ENCODE peak calls at places on chromosomes 12 and 14, in five cellular contexts. One of them, this sample, is unnamed.

GRCh38 chr12:45654002-45654401 is 75.5 kb upstream of the ARID2 start:
- DNase-seq in HCT116: no peak
- DNase-seq in mesenchymal stem cell: no peak
- DNase-seq in fibroblast of lung: no peak
- DNase-seq in OCI-LY7: no peak
- DNase-seq in this sample: no peak

GRCh38 chr14:39169541-39169900 is 612 bp downstream of the TRAPPC6B start:
- DNase-seq in HCT116: no peak
- DNase-seq in OCI-LY7: no peak
- DNase-seq in fibroblast of lung: peak
- DNase-seq in mesenchymal stem cell: no peak
- DNase-seq in this sample: peak

GRCh38 chr12:3032770-3033537 is 44.2 kb upstream of the TSPAN9 start:
- DNase-seq in fibroblast of lung: no peak
- DNase-seq in HCT116: no peak
- DNase-seq in OCI-LY7: no peak
- DNase-seq in mesenchymal stem cell: no peak
- DNase-seq in this sample: peak

GRCh38 chr12:17076335-17076734 is 470.4 kb upstream of the LMO3 start:
- DNase-seq in fibroblast of lung: peak
- DNase-seq in OCI-LY7: no peak
- DNase-seq in mesenchymal stem cell: no peak
- DNase-seq in HCT116: no peak
- DNase-seq in this sample: no peak

GRCh38 chr12:69765515-69765914 is 26.9 kb downstream of the RAB3IP start:
- DNase-seq in mesenchymal stem cell: no peak
- DNase-seq in OCI-LY7: no peak
- DNase-seq in HCT116: no peak
- DNase-seq in fibroblast of lung: no peak
- DNase-seq in this sample: no peak

GRCh38 chr12:4143909-4144308 is 129.7 kb upstream of the CCND2 start:
- DNase-seq in fibroblast of lung: no peak
- DNase-seq in OCI-LY7: peak
- DNase-seq in HCT116: peak
- DNase-seq in mesenchymal stem cell: no peak
- DNase-seq in this sample: no peak

GRCh38 chr12:129331356-129332085 is 478.2 kb downstream of the GLT1D1 start:
- DNase-seq in mesenchymal stem cell: no peak
- DNase-seq in fibroblast of lung: peak
- DNase-seq in HCT116: no peak
- DNase-seq in OCI-LY7: no peak
- DNase-seq in this sample: no peak

GRCh38 chr12:132179431-132180362 is 35.4 kb downstream of the NOC4L start:
- DNase-seq in HCT116: no peak
- DNase-seq in mesenchymal stem cell: no peak
- DNase-seq in OCI-LY7: no peak
- DNase-seq in fibroblast of lung: no peak
- DNase-seq in this sample: no peak

GRCh38 chr12:5257763-5258475 is 174.0 kb upstream of the NTF3 start:
- DNase-seq in OCI-LY7: no peak
- DNase-seq in HCT116: no peak
- DNase-seq in mesenchymal stem cell: no peak
- DNase-seq in fibroblast of lung: peak
- DNase-seq in this sample: no peak

GRCh38 chr12:68235576-68235975 is 10.0 kb upstream of the IL26 start:
- DNase-seq in mesenchymal stem cell: no peak
- DNase-seq in fibroblast of lung: no peak
- DNase-seq in OCI-LY7: no peak
- DNase-seq in HCT116: no peak
- DNase-seq in this sample: no peak

GRCh38 chr12:100375023-100375737 is 18.3 kb downstream of the SLC17A8 start:
- DNase-seq in fibroblast of lung: peak
- DNase-seq in HCT116: no peak
- DNase-seq in OCI-LY7: no peak
- DNase-seq in mesenchymal stem cell: no peak
- DNase-seq in this sample: no peak

GRCh38 chr14:24084439-24084838 is 9.7 kb upstream of the PCK2 start:
- DNase-seq in OCI-LY7: no peak
- DNase-seq in fibroblast of lung: no peak
- DNase-seq in HCT116: no peak
- DNase-seq in mesenchymal stem cell: no peak
- DNase-seq in this sample: no peak

GRCh38 chr14:23177181-23177580 is 6.3 kb downstream of the SLC7A8 start:
- DNase-seq in OCI-LY7: no peak
- DNase-seq in HCT116: no peak
- DNase-seq in fibroblast of lung: no peak
- DNase-seq in mesenchymal stem cell: no peak
- DNase-seq in this sample: peak

GRCh38 chr14:92638904-92639303 is 109.5 kb downstream of the LGMN start:
- DNase-seq in OCI-LY7: no peak
- DNase-seq in fibroblast of lung: no peak
- DNase-seq in mesenchymal stem cell: no peak
- DNase-seq in HCT116: no peak
- DNase-seq in this sample: no peak

GRCh38 chr12:1881301-1881700 is 37.2 kb downstream of the CACNA2D4 start:
- DNase-seq in mesenchymal stem cell: no peak
- DNase-seq in HCT116: no peak
- DNase-seq in fibroblast of lung: no peak
- DNase-seq in OCI-LY7: no peak
- DNase-seq in this sample: no peak

DNA sequence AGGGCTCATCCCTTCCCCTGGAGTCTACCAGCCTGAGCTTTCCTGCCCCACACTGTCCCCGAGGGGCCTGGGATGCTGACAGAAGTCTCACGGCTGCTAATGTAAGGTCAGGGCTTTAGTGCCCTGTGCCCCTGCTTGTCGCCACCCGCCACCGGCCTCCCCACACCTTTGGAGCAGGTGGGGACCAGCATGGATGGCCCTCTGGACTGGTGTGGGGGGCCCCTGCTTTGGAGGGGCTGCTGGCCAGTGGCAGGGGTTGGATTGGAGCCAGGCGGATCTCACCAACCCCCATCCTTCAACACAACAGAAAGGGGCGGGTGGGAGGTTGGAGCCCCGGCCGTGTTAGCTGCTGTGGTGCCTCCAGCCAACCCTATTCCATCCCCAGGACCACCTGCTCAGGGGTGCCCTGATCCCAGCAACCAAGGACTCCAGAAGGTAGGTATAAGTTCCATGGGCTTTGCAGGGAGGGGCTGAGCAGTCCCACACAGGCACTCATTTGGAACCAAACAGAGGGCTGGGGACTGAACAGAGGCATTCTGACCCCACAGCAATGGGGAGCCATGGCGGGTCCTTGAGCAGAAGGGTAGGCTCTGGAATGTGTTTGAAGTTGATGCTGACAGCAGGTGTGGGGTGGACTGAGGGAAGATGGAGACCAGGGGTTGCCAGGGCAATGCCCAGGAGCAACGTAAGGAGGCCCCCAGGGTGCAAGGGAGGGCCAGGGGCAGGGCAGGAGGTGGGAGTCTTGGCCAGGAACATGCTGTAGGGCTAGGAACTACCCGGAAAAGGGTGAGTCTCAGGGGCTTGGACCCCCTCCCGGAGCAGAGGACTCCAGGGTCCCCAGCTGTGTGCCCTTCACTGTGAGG is 145.1 kb upstream of the C14orf180 start:
- DNase-seq in mesenchymal stem cell: no peak
- DNase-seq in HCT116: no peak
- DNase-seq in OCI-LY7: no peak
- DNase-seq in fibroblast of lung: no peak
- DNase-seq in this sample: no peak
- H3K4me2 ChIP-seq in mesenchymal stem cell: no peak
- H3K4me2 ChIP-seq in HCT116: no peak
- H3K4me2 ChIP-seq in OCI-LY7: no peak
- H3K4me2 ChIP-seq in fibroblast of lung: no peak
- H3K4me2 ChIP-seq in this sample: no peak

GRCh38 chr14:74425525-74426201 is 347 bp downstream of the SYNDIG1L start:
- DNase-seq in mesenchymal stem cell: peak
- DNase-seq in HCT116: no peak
- DNase-seq in OCI-LY7: no peak
- DNase-seq in fibroblast of lung: peak
- DNase-seq in this sample: peak
- H3K4me2 ChIP-seq in mesenchymal stem cell: peak
- H3K4me2 ChIP-seq in HCT116: no peak
- H3K4me2 ChIP-seq in OCI-LY7: no peak
- H3K4me2 ChIP-seq in fibroblast of lung: no peak
- H3K4me2 ChIP-seq in this sample: no peak

DNA sequence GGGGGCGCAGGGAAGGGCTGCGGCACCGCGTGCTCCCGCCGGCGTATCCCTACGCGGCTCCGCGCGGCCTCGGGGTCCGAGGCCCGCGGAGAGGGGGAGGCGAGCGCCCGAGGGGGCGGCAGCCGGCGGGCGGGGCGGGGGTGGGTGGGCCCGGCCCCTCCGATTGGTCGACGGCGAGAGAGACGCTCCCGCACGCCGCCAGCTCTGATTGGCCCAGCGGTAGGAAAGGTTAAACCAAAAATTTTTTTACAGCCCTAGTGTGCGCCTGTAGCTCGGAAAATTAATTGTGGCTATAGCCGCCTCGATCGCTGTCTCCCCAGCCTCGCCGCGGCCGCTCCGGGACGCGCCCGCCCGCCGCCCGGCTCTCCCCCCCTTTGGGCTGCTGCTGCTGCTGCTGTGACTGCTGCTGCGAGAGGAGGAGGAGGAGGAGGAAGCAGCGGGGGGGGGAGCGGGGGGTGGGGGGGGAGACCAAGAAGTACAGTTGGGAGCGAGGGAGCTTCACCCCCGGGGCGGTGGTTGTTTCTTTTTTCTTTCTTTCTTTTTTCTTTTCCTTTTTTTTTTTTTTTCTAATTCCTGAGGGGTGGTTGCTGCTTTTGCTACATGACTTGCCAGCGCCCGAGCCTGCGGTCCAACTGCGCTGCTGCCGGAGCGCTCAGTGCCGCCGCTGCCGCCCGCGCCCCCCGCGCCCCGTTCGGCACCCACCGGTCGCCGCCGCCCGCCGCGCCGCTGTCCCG is at the start of gene FOXG1:
- DNase-seq in mesenchymal stem cell: no peak
- DNase-seq in fibroblast of lung: peak
- DNase-seq in OCI-LY7: no peak
- DNase-seq in HCT116: no peak
- DNase-seq in this sample: no peak
- H3K4me2 ChIP-seq in mesenchymal stem cell: peak
- H3K4me2 ChIP-seq in fibroblast of lung: peak
- H3K4me2 ChIP-seq in OCI-LY7: no peak
- H3K4me2 ChIP-seq in HCT116: no peak
- H3K4me2 ChIP-seq in this sample: peak

GRCh38 chr14:54728700-54729527 is 162.0 kb downstream of the SAMD4A start:
- DNase-seq in HCT116: no peak
- DNase-seq in OCI-LY7: no peak
- DNase-seq in mesenchymal stem cell: peak
- DNase-seq in fibroblast of lung: no peak
- DNase-seq in this sample: no peak

GRCh38 chr14:54724772-54725325 is 157.9 kb downstream of the SAMD4A start:
- DNase-seq in mesenchymal stem cell: no peak
- DNase-seq in fibroblast of lung: no peak
- DNase-seq in HCT116: no peak
- DNase-seq in OCI-LY7: no peak
- DNase-seq in this sample: no peak

GRCh38 chr14:54727929-54728328 is 161.0 kb downstream of the SAMD4A start:
- DNase-seq in fibroblast of lung: no peak
- DNase-seq in HCT116: no peak
- DNase-seq in OCI-LY7: no peak
- DNase-seq in mesenchymal stem cell: no peak
- DNase-seq in this sample: no peak

GRCh38 chr14:54724123-54724522 is 157.2 kb downstream of the SAMD4A start:
- DNase-seq in HCT116: no peak
- DNase-seq in OCI-LY7: no peak
- DNase-seq in mesenchymal stem cell: no peak
- DNase-seq in fibroblast of lung: no peak
- DNase-seq in this sample: no peak

GRCh38 chr14:54725998-54726397 is 159.1 kb downstream of the SAMD4A start:
- DNase-seq in mesenchymal stem cell: no peak
- DNase-seq in OCI-LY7: no peak
- DNase-seq in fibroblast of lung: no peak
- DNase-seq in HCT116: no peak
- DNase-seq in this sample: no peak
- H3K4me2 ChIP-seq in mesenchymal stem cell: no peak
- H3K4me2 ChIP-seq in OCI-LY7: no peak
- H3K4me2 ChIP-seq in fibroblast of lung: no peak
- H3K4me2 ChIP-seq in HCT116: no peak
- H3K4me2 ChIP-seq in this sample: no peak

DNA sequence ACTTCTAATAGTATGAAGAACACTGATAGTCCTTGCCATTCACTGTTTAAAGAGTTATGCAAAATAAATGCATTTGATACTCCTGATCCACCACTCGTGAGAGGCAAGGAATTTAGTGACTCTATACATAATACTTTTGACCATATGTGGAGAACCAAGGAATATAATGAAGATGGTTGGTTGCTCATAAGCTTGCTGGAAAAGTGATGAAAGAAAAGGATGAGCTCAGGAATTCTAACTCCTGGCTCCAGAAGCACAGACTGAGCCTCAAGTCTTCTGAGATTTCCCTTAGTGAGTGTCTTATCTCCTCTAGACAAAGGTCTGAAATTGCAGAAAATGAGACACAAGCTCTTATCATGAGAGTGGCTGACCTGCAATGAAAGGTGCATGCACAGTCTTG is 57.1 kb upstream of the KRAS start:
- DNase-seq in HCT116: no peak
- DNase-seq in fibroblast of lung: peak
- DNase-seq in OCI-LY7: no peak
- DNase-seq in mesenchymal stem cell: no peak
- DNase-seq in this sample: no peak
- H3K4me2 ChIP-seq in HCT116: no peak
- H3K4me2 ChIP-seq in fibroblast of lung: no peak
- H3K4me2 ChIP-seq in OCI-LY7: no peak
- H3K4me2 ChIP-seq in mesenchymal stem cell: no peak
- H3K4me2 ChIP-seq in this sample: no peak

GRCh38 chr12:98373019-98373554 is 142.3 kb upstream of the TMPO start:
- DNase-seq in mesenchymal stem cell: peak
- DNase-seq in fibroblast of lung: peak
- DNase-seq in HCT116: peak
- DNase-seq in OCI-LY7: peak
- DNase-seq in this sample: peak
- H3K4me2 ChIP-seq in mesenchymal stem cell: no peak
- H3K4me2 ChIP-seq in fibroblast of lung: no peak
- H3K4me2 ChIP-seq in HCT116: no peak
- H3K4me2 ChIP-seq in OCI-LY7: peak
- H3K4me2 ChIP-seq in this sample: no peak